ENCODE peak calls at places on chromosome 22, in seven cellular contexts. S is uterus, H is endothelial cell of umbilical vein, K is prostate gland, Y is testis, B is spleen, I is body of pancreas. J is an unnamed sample.

GRCh38 chr22:28846994-28847393 is 36.4 kb upstream of the ZNRF3 start:
- DNase-seq in B (no peak), H (no peak), I (no peak), K (no peak), S (no peak), Y (no peak), J (no peak)

GRCh38 chr22:44584256-44584902 is 86.3 kb upstream of the RTL6 start:
- DNase-seq in I (no peak), Y (no peak), S (peak; percentile 12), B (peak; percentile 25), K (no peak), H (no peak), J (no peak)

GRCh38 chr22:33492210-33492651 is 428.0 kb downstream of the LARGE1 start:
- DNase-seq in B (no peak), K (no peak), S (no peak), H (no peak), I (no peak), Y (no peak), J (no peak)

GRCh38 chr22:30615543-30615954 is 8.6 kb downstream of the TCN2 start:
- DNase-seq in K (no peak), H (no peak), I (no peak), B (no peak), Y (peak; percentile 29), S (no peak), J (peak; percentile 18)

GRCh38 chr22:35830305-35830704 is 112.6 kb downstream of the APOL5 start:
- DNase-seq in S (no peak), I (no peak), K (no peak), H (no peak), B (no peak), Y (no peak), J (no peak)

GRCh38 chr22:37563153-37564081 is 3.1 kb downstream of the CDC42EP1 start:
- DNase-seq in K (peak; percentile 63), Y (peak; percentile 90), H (peak; percentile 93), I (peak; percentile 86), S (peak; percentile 96), B (no peak), J (no peak)

GRCh38 chr22:31343235-31344191 is 2.6 kb downstream of the PATZ1 start:
- DNase-seq in Y (peak; percentile 29), H (peak; percentile 46), K (peak; percentile 89), B (peak; percentile 76), S (no peak), I (peak; percentile 93), J (peak; percentile 43)

GRCh38 chr22:36398602-36399472 is 11.1 kb upstream of the MYH9 start:
- DNase-seq in S (no peak), Y (no peak), K (no peak), B (no peak), H (peak; percentile 86), I (no peak), J (no peak)

GRCh38 chr22:44954113-44954512 is 55.7 kb downstream of the PHF21B start:
- DNase-seq in B (no peak), K (no peak), I (no peak), H (no peak), Y (no peak), S (no peak), J (no peak)

GRCh38 chr22:28604961-28605360 is 74.7 kb downstream of the TTC28 start:
- DNase-seq in S (no peak), B (no peak), I (no peak), K (no peak), Y (no peak), H (peak; percentile 79), J (no peak)

GRCh38 chr22:23773247-23774113 is 831 bp downstream of the MMP11 start:
- DNase-seq in H (no peak), I (no peak), K (no peak), Y (no peak), B (no peak), S (no peak), J (no peak)

GRCh38 chr22:34324763-34325162 is 404.5 kb upstream of the LARGE1 start:
- DNase-seq in I (no peak), Y (no peak), K (no peak), S (no peak), B (no peak), H (no peak), J (no peak)

GRCh38 chr22:29523761-29524160 is 29.8 kb downstream of the THOC5 start:
- DNase-seq in S (no peak), B (peak; percentile 28), K (peak; percentile 43), H (no peak), I (no peak), Y (no peak), J (no peak)

GRCh38 chr22:27715078-27715477 is 86.5 kb downstream of the MN1 start:
- DNase-seq in S (no peak), H (no peak), Y (no peak), I (no peak), B (peak; percentile 37), K (no peak), J (no peak)

GRCh38 chr22:29031236-29031982 is 30.2 kb downstream of the C22orf31 start:
- DNase-seq in S (peak; percentile 85), B (no peak), K (peak; percentile 39), I (peak; percentile 60), Y (peak; percentile 76), H (peak; percentile 97), J (peak; percentile 36)

GRCh38 chr22:44438481-44439131 is 59.4 kb downstream of the RTL6 start:
- DNase-seq in I (no peak), Y (no peak), K (no peak), B (peak; percentile 66), S (no peak), H (no peak), J (no peak)

GRCh38 chr22:36284171-36284571 is 31.2 kb downstream of the APOL1 start:
- DNase-seq in I (no peak), B (peak; percentile 77), K (no peak), H (no peak), S (no peak), Y (no peak), J (no peak)

GRCh38 chr22:47798229-47798628 is 1035.8 kb downstream of the TBC1D22A start:
- DNase-seq in Y (no peak), I (no peak), H (no peak), K (no peak), S (no peak), B (peak; percentile 8), J (no peak)

GRCh38 chr22:27512283-27512761 is 289.2 kb downstream of the MN1 start:
- DNase-seq in S (peak; percentile 70), Y (peak; percentile 86), I (peak; percentile 63), H (peak; percentile 99), B (no peak), K (peak; percentile 15), J (no peak)

DNA sequence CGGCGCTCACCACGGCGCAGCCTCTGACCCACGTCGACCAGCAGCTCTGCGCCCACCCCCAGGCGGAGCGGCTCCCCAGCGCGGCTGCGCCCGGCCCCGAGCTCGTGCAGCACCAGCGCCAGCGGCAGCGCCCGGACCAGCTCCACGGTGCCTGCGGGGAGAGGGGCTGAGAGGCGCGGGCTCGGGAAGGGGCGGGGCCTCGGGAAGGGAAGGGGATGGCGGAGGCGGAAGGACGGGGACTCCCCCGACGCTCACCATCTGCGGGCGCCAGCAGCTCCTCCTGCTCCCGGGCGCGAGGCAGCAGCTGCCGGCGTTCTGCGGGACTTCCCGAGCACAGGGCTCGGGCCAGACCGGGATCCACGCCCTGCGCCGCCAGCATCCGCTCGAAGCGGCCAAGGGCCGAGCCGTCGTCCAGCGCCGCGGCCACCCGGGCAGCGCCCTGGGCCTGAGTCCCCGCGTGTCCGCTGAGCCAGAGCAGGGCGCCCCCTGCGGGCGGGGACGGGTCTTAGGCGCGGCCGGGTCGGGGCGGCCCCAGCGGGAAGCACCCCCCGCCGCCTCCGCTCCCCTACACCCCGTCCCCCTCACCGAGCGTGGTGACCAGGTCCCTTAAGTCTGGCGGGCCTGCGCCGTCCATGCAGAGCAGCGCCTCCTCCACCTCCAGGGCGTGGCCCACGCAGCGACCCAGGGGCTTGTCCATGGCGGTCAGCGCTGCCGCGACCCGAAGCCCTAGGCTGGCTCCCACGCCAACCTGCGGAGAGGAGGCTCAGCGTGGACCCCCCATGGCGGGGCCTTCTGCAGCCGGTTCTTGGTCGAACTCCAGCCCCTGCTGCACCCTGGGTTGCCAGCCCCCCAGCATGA is 822 bp upstream of the SCO2 start:
- DNase-seq in S (peak; percentile 78), H (peak; percentile 73), I (peak; percentile 79), Y (peak; percentile 70), K (peak; percentile 66), B (peak; percentile 98), J (peak; percentile 84)
- TF ChIP-seq POLR2A in S (no peak), H (peak; percentile 50), I (no peak), Y (no peak), K (peak; percentile 58), B (no peak), J (no peak)

GRCh38 chr22:21861290-21861848 is 6.1 kb downstream of the MAPK1 start:
- DNase-seq in H (no peak), Y (no peak), I (no peak), K (no peak), S (no peak), B (no peak), J (peak; percentile 58)
- TF ChIP-seq POLR2A in H (no peak), Y (no peak), I (no peak), K (no peak), S (no peak), B (no peak), J (no peak)

GRCh38 chr22:39308614-39309363 is 10.6 kb downstream of the RPL3 start:
- DNase-seq in Y (no peak), B (peak; percentile 74), H (peak; percentile 88), S (peak; percentile 84), K (no peak), I (no peak), J (peak; percentile 82)
- TF ChIP-seq POLR2A in Y (no peak), B (no peak), H (peak; percentile 13), S (no peak), K (no peak), I (no peak), J (no peak)

GRCh38 chr22:41021039-41021654 is 70.0 kb downstream of the RBX1 start:
- DNase-seq in S (peak; percentile 20), Y (peak; percentile 32), K (peak; percentile 4), I (peak; percentile 22), H (no peak), B (peak; percentile 77), J (no peak)

GRCh38 chr22:41023299-41023623 is 69.1 kb upstream of the EP300 start:
- DNase-seq in I (no peak), S (no peak), K (no peak), H (no peak), Y (peak; percentile 69), B (no peak), J (no peak)

GRCh38 chr22:41021655-41022454 is 70.5 kb upstream of the EP300 start:
- DNase-seq in I (peak; percentile 71), Y (peak; percentile 66), K (peak; percentile 60), S (peak; percentile 67), H (peak; percentile 17), B (peak; percentile 93), J (peak; percentile 79)

DNA sequence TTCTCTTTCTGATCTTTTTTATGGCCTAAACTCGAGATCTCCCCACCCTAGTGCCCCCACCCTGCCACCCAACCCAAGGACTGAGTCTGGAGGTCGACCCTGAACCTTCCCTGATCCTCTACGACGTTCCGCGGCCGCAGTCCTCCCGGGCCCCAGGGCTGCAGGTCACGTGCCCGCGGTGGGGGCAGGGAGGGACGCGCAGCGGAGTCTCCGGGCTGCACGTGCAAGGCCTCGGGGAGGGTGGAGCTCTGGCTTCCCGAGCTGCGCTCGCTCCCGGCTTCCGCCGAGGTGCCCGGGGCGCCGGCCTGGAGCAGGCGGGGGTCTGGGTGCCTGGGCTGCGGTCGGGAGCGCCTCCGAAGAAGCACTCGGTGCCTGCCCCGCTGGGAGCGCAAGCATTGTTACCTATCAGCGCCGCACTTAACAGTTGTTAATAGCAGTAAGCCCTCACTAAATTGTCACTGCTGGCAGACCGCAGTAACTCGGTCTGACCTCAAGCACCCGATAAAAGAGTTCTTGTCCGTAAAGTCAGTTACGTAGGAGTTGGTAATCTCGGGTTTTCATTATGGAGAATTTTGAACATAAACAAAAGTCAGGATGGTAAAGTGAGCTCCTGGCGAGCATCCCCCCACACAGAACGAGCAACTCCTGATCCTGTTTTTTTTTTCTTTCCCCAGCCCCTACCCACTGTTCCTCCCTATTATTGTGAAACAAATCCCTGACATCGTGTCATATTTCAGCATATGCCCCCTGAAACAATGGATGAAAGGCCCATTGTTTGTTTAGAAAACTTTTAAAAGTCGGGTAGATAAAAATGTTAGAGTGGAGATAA is 69.7 kb upstream of the EP300 start:
- DNase-seq in K (peak; percentile 92), I (peak; percentile 93), H (peak; percentile 67), Y (peak; percentile 95), B (peak; percentile 98), S (peak; percentile 93), J (peak; percentile 85)
- TF ChIP-seq POLR2A in K (peak; percentile 52), I (peak; percentile 84), H (no peak), Y (peak; percentile 9), B (peak; percentile 33), S (peak; percentile 69), J (peak; percentile 50)